ENCODE peak calls at places on chromosomes 3 and 15, in six cellular contexts. W, R, F, B, G and O are unnamed samples.
A peak's percentile ranks its signal among the peaks of the same experiment; 100 is the strongest.

GRCh38 chr3:154794383-154794782 is 285.7 kb upstream of the MME start:
- DNase-seq in G (no peak), B (no peak), F (no peak), R (no peak), W (no peak), O (no peak)

GRCh38 chr3:25572919-25573385 is 91.8 kb downstream of the TOP2B start:
- DNase-seq in W (peak; percentile 71), B (no peak), G (no peak), R (no peak), F (no peak), O (no peak)

GRCh38 chr3:72401005-72401404 is 447.2 kb downstream of the SHQ1 start:
- DNase-seq in G (no peak), F (no peak), B (no peak), R (no peak), W (peak; percentile 25), O (no peak)

GRCh38 chr15:58985443-58985842 is 2.0 kb upstream of the RNF111 start:
- DNase-seq in F (no peak), B (no peak), G (no peak), W (no peak), R (no peak), O (no peak)

GRCh38 chr3:125322166-125322565 is 53.0 kb downstream of the ZNF148 start:
- DNase-seq in F (no peak), B (peak; percentile 42), W (peak; percentile 62), R (no peak), G (no peak), O (no peak)

GRCh38 chr15:69760890-69761568 is 308.4 kb downstream of the RPLP1 start:
- DNase-seq in B (peak; percentile 77), W (peak; percentile 99), G (no peak), R (peak; percentile 31), F (peak; percentile 87), O (no peak)

GRCh38 chr3:53803816-53804545 is 42.2 kb downstream of the CHDH start:
- DNase-seq in R (no peak), B (no peak), W (no peak), G (no peak), F (no peak), O (no peak)

GRCh38 chr3:152331018-152331541 is 62.4 kb downstream of the MBNL1 start:
- DNase-seq in F (no peak), W (peak; percentile 92), B (peak; percentile 78), R (no peak), G (no peak), O (no peak)

GRCh38 chr3:131242201-131242600 is 139.4 kb upstream of the NUDT16 start:
- DNase-seq in B (no peak), G (no peak), F (no peak), W (no peak), R (no peak), O (no peak)

GRCh38 chr3:132469326-132469725 is 52.0 kb downstream of the DNAJC13 start:
- DNase-seq in G (no peak), F (no peak), W (no peak), R (no peak), B (no peak), O (no peak)

GRCh38 chr15:75455982-75456531 is 4.6 kb upstream of the SIN3A start:
- DNase-seq in R (peak; percentile 59), B (peak; percentile 58), F (no peak), G (no peak), W (peak; percentile 62), O (no peak)

DNA sequence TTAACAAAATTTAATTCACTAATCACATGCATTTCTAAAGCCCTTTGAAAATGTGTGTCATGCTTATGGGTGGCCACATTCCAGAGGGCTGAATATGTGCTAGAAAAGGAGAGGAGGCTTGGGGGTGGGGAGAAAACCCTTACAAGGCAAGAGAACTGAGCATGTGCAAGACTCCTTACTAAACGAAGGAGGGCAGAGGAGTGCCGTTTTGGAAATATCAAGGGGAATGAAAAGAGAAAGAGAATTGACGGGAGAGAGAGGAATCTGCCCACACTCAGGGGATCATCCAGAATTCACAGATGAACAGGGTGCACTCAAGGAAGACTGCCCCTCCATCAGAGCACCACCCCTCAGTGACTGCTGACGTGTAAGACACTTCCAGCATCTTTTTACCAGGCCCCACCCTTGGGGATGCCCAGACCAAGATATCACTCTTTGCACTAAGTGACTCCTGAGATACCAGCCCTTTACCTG is 37.9 kb upstream of the TSC22D2 start:
- DNase-seq in F (peak; percentile 93), R (no peak), G (no peak), B (peak; percentile 97), W (peak; percentile 96), O (peak; percentile 86)
- TF ChIP-seq CTCF in F (peak; percentile 39), R (no peak), G (no peak), B (peak; percentile 58), W (no peak), O (peak; percentile 42)

DNA sequence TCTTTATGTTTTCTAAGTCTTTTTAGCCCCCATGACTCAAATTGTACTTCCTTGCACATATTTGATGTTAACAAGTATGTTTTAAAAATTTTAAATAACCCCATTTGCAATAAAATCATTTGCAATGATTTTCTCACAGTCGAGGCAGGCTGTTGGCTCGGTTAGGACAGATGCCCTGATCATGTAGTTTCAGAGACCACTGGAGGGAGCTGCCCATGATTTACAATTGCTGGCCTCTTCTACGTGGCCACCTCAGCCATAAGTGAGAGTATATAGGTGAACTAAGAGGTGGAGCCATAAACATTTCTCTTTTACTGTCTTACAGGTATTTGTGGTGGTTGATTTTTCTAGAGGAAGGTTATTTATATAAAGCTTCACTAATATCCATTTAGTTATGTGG is 1.7 kb downstream of the DTWD1 start:
- DNase-seq in B (no peak), G (no peak), W (peak; percentile 17), R (no peak), F (no peak), O (no peak)
- TF ChIP-seq CTCF in B (no peak), G (no peak), W (no peak), R (no peak), F (no peak), O (peak; percentile 26)

GRCh38 chr3:127288343-127288742 is 497 bp upstream of the PRR20G start:
- DNase-seq in R (no peak), W (no peak), F (peak; percentile 62), B (no peak), G (no peak), O (no peak)

GRCh38 chr3:127287840-127288239 is at the start of gene PRR20G:
- DNase-seq in F (no peak), W (no peak), G (no peak), R (no peak), B (no peak), O (no peak)

GRCh38 chr3:127291114-127291513 is 3.3 kb upstream of the PRR20G start:
- DNase-seq in R (no peak), G (no peak), W (no peak), F (no peak), B (no peak), O (no peak)

GRCh38 chr3:127289646-127290575 is 2.1 kb upstream of the PRR20G start:
- DNase-seq in R (no peak), F (no peak), B (no peak), W (peak; percentile 25), G (no peak), O (no peak)

GRCh38 chr3:127288921-127289645 is 1.2 kb upstream of the PRR20G start:
- DNase-seq in F (peak; percentile 75), B (no peak), R (no peak), G (no peak), W (no peak), O (no peak)
- TF ChIP-seq CTCF in F (no peak), B (peak; percentile 9), R (no peak), G (no peak), W (no peak), O (no peak)

GRCh38 chr15:62618432-62618831 is 424.1 kb upstream of the TPM1 start:
- DNase-seq in W (peak; percentile 88), G (no peak), B (peak; percentile 84), R (no peak), F (no peak), O (no peak)
- TF ChIP-seq CTCF in W (peak; percentile 53), G (no peak), B (peak; percentile 66), R (no peak), F (no peak), O (peak; percentile 41)

GRCh38 chr15:79311901-79312553 is 1.1 kb downstream of the TMED3 start:
- DNase-seq in F (peak; percentile 64), W (no peak), R (no peak), G (no peak), B (peak; percentile 1), O (no peak)

GRCh38 chr15:79308874-79309273 is 2.0 kb upstream of the TMED3 start:
- DNase-seq in W (no peak), B (no peak), R (no peak), F (no peak), G (no peak), O (no peak)

GRCh38 chr15:79310612-79310984 is 314 bp upstream of the TMED3 start:
- DNase-seq in B (peak; percentile 7), W (peak; percentile 18), G (no peak), R (no peak), F (peak; percentile 17), O (no peak)

GRCh38 chr15:79314186-79314585 is 3.3 kb downstream of the TMED3 start:
- DNase-seq in G (no peak), F (no peak), W (no peak), R (no peak), B (no peak), O (no peak)

GRCh38 chr15:79310985-79311900 is at the start of gene TMED3:
- DNase-seq in G (peak; percentile 87), B (peak; percentile 55), R (peak; percentile 98), F (peak; percentile 37), W (peak; percentile 76), O (peak; percentile 95)
- TF ChIP-seq CTCF in G (no peak), B (peak; percentile 56), R (peak; percentile 34), F (no peak), W (no peak), O (peak; percentile 39)